ENCODE peak calls at places on chromosome 10, in four cellular contexts. I is HCT116, Q is K562, A is HepG2. K is an unnamed sample.

GRCh38 chr10:60299961-60300883 is 89.5 kb downstream of the ANK3 start:
- DNase-seq in I (no peak), Q (peak; percentile 65), A (no peak), K (no peak)

GRCh38 chr10:97543025-97543546 is 29.5 kb upstream of the ANKRD2 start:
- DNase-seq in I (peak; percentile 85), Q (peak; percentile 54), A (peak; percentile 50), K (no peak)

GRCh38 chr10:71325258-71325657 is 6.2 kb downstream of the SLC29A3 start:
- DNase-seq in I (no peak), Q (no peak), A (no peak), K (no peak)

GRCh38 chr10:124155781-124156401 is 62.5 kb upstream of the CHST15 start:
- DNase-seq in I (no peak), Q (no peak), A (no peak), K (no peak)

GRCh38 chr10:28669227-28670173 is 7.8 kb upstream of the BAMBI start:
- DNase-seq in I (no peak), Q (no peak), A (no peak), K (no peak)

GRCh38 chr10:46220872-46221538 is 65.8 kb upstream of the ANTXRL start:
- DNase-seq in I (no peak), Q (peak; percentile 38), A (peak; percentile 11), K (no peak)

GRCh38 chr10:119595715-119596515 is 849 bp downstream of the TIAL1 start:
- DNase-seq in I (no peak), Q (peak; percentile 70), A (no peak), K (no peak)

GRCh38 chr10:112953075-112953501 is 3.0 kb downstream of the TCF7L2 start:
- DNase-seq in I (no peak), Q (no peak), A (no peak), K (no peak)

GRCh38 chr10:11325817-11326216 is 285.6 kb downstream of the USP6NL start:
- DNase-seq in I (no peak), Q (no peak), A (no peak), K (no peak)

GRCh38 chr10:128485701-128486235 is 359.5 kb upstream of the MKI67 start:
- DNase-seq in I (no peak), Q (no peak), A (no peak), K (no peak)

GRCh38 chr10:103759100-103759781 is 96.1 kb downstream of the SH3PXD2A start:
- DNase-seq in I (no peak), Q (no peak), A (peak; percentile 80), K (peak; percentile 42)

GRCh38 chr10:71780722-71781121 is 7.4 kb upstream of the VSIR start:
- DNase-seq in I (no peak), Q (peak; percentile 38), A (no peak), K (no peak)

GRCh38 chr10:132611026-132611910 is 73.7 kb downstream of the INPP5A start:
- DNase-seq in I (no peak), Q (no peak), A (no peak), K (no peak)

GRCh38 chr10:58291538-58292174 is 22.7 kb downstream of the CISD1 start:
- DNase-seq in I (peak; percentile 24), Q (peak; percentile 24), A (peak; percentile 21), K (peak; percentile 56)

GRCh38 chr10:132835848-132836233 is 49.9 kb upstream of the NKX6-2 start:
- DNase-seq in I (no peak), Q (no peak), A (no peak), K (no peak)

GRCh38 chr10:77949167-77949566 is 22.6 kb upstream of the DLG5 start:
- DNase-seq in I (peak; percentile 82), Q (no peak), A (no peak), K (no peak)

GRCh38 chr10:4834896-4835405 is 8.9 kb downstream of the AKR1E2 start:
- DNase-seq in I (no peak), Q (no peak), A (no peak), K (no peak)

GRCh38 chr10:106440355-106440754 is 724.2 kb downstream of the SORCS1 start:
- DNase-seq in I (no peak), Q (no peak), A (no peak), K (no peak)

GRCh38 chr10:49594594-49594993 is 15.5 kb upstream of the SLC18A3 start:
- DNase-seq in I (peak; percentile 37), Q (peak; percentile 76), A (peak; percentile 54), K (peak; percentile 83)

GRCh38 chr10:21519981-21520436 is 5.5 kb downstream of the SKIDA1 start:
- DNase-seq in I (no peak), Q (no peak), A (no peak), K (no peak)
- TF ChIP-seq REST in I (no peak), Q (no peak), A (no peak), K (no peak)

GRCh38 chr10:32459072-32459703 is 13.2 kb downstream of the CCDC7 start:
- DNase-seq in I (no peak), Q (no peak), A (no peak), K (no peak)
- TF ChIP-seq ELF1 in I (no peak), Q (no peak), A (no peak), K (no peak)

DNA sequence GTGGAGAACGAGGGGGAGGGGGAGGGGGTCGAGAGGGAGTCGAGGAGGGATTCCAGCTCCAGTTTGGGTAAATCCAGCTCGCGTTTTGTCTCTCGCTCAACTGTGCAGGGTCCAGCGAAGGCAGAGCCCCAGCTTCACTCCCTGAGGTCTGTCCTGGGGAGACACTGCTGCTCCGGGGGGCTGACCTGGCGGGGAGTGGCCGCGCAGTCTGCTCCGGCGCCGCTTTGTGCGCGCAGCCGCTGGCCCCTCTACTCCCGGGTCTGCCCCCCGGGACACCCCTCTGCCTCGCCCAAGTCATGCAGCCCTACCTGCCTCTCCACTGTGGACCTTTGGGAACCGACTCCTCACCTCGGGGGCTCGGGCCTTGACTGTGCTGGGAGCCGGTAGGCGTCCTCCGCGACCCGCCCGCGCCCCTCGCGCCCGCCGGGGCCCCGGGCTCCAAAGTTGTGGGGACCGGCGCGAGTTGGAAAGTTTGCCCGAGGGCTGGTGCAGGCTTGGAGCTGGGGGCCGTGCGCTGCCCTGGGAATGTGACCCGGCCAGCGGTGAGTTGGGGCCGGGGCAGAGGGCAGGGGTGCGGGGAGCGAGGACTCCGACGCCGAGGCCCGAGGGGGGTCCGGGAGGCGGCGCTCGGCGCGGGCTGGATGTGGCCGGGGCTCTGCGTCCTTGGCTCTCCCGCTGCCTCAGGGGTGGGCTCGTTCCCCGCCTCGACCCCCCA is at the start of gene TET1:
- DNase-seq in I (peak; percentile 33), Q (peak; percentile 90), A (peak; percentile 64), K (peak; percentile 91)
- TF ChIP-seq REST in I (no peak), Q (peak; percentile 31), A (peak; percentile 18), K (no peak)

DNA sequence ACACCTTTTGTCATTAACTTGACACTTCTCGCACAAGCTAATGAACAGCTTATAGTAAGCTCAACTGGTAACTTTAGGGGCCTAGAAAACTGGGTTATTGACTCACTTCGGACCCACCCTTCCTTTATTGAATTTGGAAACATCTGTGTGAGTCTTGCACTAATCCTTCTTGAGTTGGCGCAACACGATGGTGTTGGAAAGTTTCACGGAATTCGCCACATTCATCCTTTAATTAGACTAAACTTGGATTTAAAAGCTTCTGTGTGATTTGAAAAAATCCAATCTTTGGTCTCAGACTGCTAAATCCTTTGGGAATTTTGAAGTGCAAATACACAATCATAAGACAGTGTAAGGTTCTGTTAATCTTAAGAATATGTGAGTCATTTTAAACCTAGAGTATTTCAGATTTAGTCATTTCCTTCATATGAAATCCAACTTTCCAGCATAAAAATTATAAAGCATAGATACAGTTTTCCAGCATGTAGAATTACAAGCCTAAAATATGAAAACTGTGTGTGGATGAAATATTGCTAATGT is 15.1 kb downstream of the FZD8 start:
- DNase-seq in I (no peak), Q (no peak), A (no peak), K (no peak)
- TF ChIP-seq ELF1 in I (no peak), Q (no peak), A (no peak), K (no peak)

K was measured in SK-N-SH.